ENCODE peak calls at places on chromosomes 4 and X, in six cellular contexts. One of them, this sample, is unnamed.

GRCh38 chr4:88818650-88819470 is 121.2 kb upstream of the NAP1L5 start:
- DNase-seq in prostate gland: peak; percentile 64
- DNase-seq in K562: no peak
- DNase-seq in suprapubic skin: no peak
- DNase-seq in spleen: no peak
- DNase-seq in HCT116: peak; percentile 31
- DNase-seq in this sample: peak; percentile 12

GRCh38 chr4:139461022-139461421 is 7.1 kb downstream of the RAB33B start:
- DNase-seq in spleen: no peak
- DNase-seq in HCT116: no peak
- DNase-seq in prostate gland: no peak
- DNase-seq in K562: peak; percentile 36
- DNase-seq in suprapubic skin: no peak
- DNase-seq in this sample: no peak

GRCh38 chr4:82811838-82812672 is 13.5 kb upstream of the SCD5 start:
- DNase-seq in K562: no peak
- DNase-seq in HCT116: no peak
- DNase-seq in suprapubic skin: no peak
- DNase-seq in spleen: no peak
- DNase-seq in prostate gland: no peak
- DNase-seq in this sample: no peak

GRCh38 chrX:42934020-42934701 is 156.2 kb upstream of the PPP1R2C start:
- DNase-seq in prostate gland: no peak
- DNase-seq in HCT116: no peak
- DNase-seq in K562: no peak
- DNase-seq in spleen: no peak
- DNase-seq in suprapubic skin: no peak
- DNase-seq in this sample: no peak

GRCh38 chr4:164154416-164154815 is 599.5 kb upstream of the SMIM31 start:
- DNase-seq in suprapubic skin: no peak
- DNase-seq in K562: no peak
- DNase-seq in HCT116: no peak
- DNase-seq in prostate gland: no peak
- DNase-seq in spleen: no peak
- DNase-seq in this sample: no peak

GRCh38 chrX:115898382-115899001 is 272.1 kb upstream of the AGTR2 start:
- DNase-seq in prostate gland: no peak
- DNase-seq in K562: peak; percentile 12
- DNase-seq in suprapubic skin: no peak
- DNase-seq in spleen: peak; percentile 83
- DNase-seq in HCT116: peak; percentile 6
- DNase-seq in this sample: peak; percentile 72

GRCh38 chr4:37568494-37568893 is 117.7 kb downstream of the RELL1 start:
- DNase-seq in prostate gland: no peak
- DNase-seq in suprapubic skin: no peak
- DNase-seq in spleen: no peak
- DNase-seq in K562: no peak
- DNase-seq in HCT116: no peak
- DNase-seq in this sample: peak; percentile 15

GRCh38 chr4:8199594-8200301 is 658 bp downstream of the SH3TC1 start:
- DNase-seq in K562: no peak
- DNase-seq in prostate gland: no peak
- DNase-seq in spleen: no peak
- DNase-seq in suprapubic skin: no peak
- DNase-seq in HCT116: no peak
- DNase-seq in this sample: no peak

GRCh38 chr4:185211035-185211434 is 1.6 kb downstream of the SNX25 start:
- DNase-seq in prostate gland: no peak
- DNase-seq in K562: no peak
- DNase-seq in HCT116: no peak
- DNase-seq in spleen: no peak
- DNase-seq in suprapubic skin: no peak
- DNase-seq in this sample: no peak

GRCh38 chr4:7068279-7068842 is 497 bp upstream of the GRPEL1 start:
- DNase-seq in suprapubic skin: peak; percentile 99
- DNase-seq in K562: peak; percentile 98
- DNase-seq in spleen: no peak
- DNase-seq in HCT116: no peak
- DNase-seq in prostate gland: no peak
- DNase-seq in this sample: no peak

GRCh38 chr4:7073059-7073458 is 5.2 kb upstream of the GRPEL1 start:
- DNase-seq in prostate gland: no peak
- DNase-seq in suprapubic skin: no peak
- DNase-seq in HCT116: no peak
- DNase-seq in spleen: no peak
- DNase-seq in K562: no peak
- DNase-seq in this sample: no peak

GRCh38 chr4:7073526-7074390 is 5.9 kb upstream of the GRPEL1 start:
- DNase-seq in K562: peak; percentile 84
- DNase-seq in spleen: no peak
- DNase-seq in suprapubic skin: no peak
- DNase-seq in HCT116: peak; percentile 65
- DNase-seq in prostate gland: peak; percentile 15
- DNase-seq in this sample: no peak

GRCh38 chr4:7068883-7069282 is 1.0 kb upstream of the GRPEL1 start:
- DNase-seq in spleen: peak; percentile 87
- DNase-seq in prostate gland: no peak
- DNase-seq in suprapubic skin: peak; percentile 76
- DNase-seq in K562: peak; percentile 42
- DNase-seq in HCT116: no peak
- DNase-seq in this sample: no peak

GRCh38 chr4:7070729-7071511 is 3.1 kb upstream of the GRPEL1 start:
- DNase-seq in K562: peak; percentile 65
- DNase-seq in suprapubic skin: peak; percentile 89
- DNase-seq in prostate gland: peak; percentile 81
- DNase-seq in HCT116: peak; percentile 79
- DNase-seq in spleen: peak; percentile 95
- DNase-seq in this sample: no peak
- TF ChIP-seq POLR2AphosphoS5 in K562: no peak
- TF ChIP-seq POLR2AphosphoS5 in suprapubic skin: no peak
- TF ChIP-seq POLR2AphosphoS5 in prostate gland: peak; percentile 72
- TF ChIP-seq POLR2AphosphoS5 in HCT116: no peak
- TF ChIP-seq POLR2AphosphoS5 in spleen: peak; percentile 57
- TF ChIP-seq POLR2AphosphoS5 in this sample: no peak

GRCh38 chrX:9885150-9885549 is 82.0 kb upstream of the CLDN34 start:
- DNase-seq in HCT116: peak; percentile 16
- DNase-seq in spleen: peak; percentile 89
- DNase-seq in prostate gland: peak; percentile 35
- DNase-seq in suprapubic skin: no peak
- DNase-seq in K562: peak; percentile 31
- DNase-seq in this sample: no peak
- TF ChIP-seq CTCF in HCT116: peak; percentile 63
- TF ChIP-seq CTCF in spleen: peak; percentile 57
- TF ChIP-seq CTCF in prostate gland: no peak
- TF ChIP-seq CTCF in suprapubic skin: no peak
- TF ChIP-seq CTCF in K562: peak; percentile 67
- TF ChIP-seq CTCF in this sample: peak; percentile 37

DNA sequence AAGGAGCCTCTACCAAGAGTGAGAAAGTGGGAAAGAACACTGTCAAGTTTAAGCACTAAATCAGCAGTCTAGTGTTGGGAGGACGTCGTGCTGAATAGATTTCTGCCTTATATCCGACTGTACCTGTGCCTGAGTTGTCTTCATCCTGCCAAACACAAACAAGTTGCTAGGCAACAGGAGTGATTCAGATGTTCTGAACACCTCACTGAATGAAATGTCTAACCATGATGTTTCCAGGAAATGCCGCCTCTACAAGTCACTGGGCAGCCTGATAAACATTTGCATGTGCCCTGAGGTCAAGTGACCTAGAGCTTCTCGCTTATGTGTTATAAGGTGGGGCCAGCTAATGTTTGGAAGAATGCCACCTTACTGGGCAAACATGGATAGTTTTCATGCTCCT is 37.9 kb downstream of the SGMS2 start:
- DNase-seq in K562: no peak
- DNase-seq in spleen: no peak
- DNase-seq in suprapubic skin: no peak
- DNase-seq in prostate gland: no peak
- DNase-seq in HCT116: peak; percentile 82
- DNase-seq in this sample: no peak
- TF ChIP-seq POLR2AphosphoS5 in K562: no peak
- TF ChIP-seq POLR2AphosphoS5 in spleen: no peak
- TF ChIP-seq POLR2AphosphoS5 in suprapubic skin: no peak
- TF ChIP-seq POLR2AphosphoS5 in prostate gland: no peak
- TF ChIP-seq POLR2AphosphoS5 in HCT116: peak; percentile 20
- TF ChIP-seq POLR2AphosphoS5 in this sample: no peak

DNA sequence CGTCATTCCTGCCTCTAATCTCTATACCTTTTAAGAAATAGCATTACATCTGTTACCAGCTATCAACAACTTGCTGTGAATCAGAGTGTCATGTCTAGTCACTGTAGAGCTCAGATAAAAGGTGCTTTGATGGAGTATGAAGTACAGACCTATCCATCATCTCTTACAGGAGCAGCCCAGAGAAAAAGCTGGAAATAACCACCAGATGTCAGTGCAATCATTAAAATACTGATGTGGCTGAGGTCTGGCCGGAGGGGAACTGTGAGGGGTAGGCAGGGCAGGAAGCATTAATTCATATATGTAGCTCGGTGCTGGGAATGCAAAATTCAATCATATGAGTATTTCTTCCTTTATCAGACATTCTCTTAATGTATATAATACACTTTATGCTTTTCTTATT is 100.6 kb downstream of the AKAP4 start:
- DNase-seq in K562: peak; percentile 9
- DNase-seq in prostate gland: no peak
- DNase-seq in HCT116: no peak
- DNase-seq in spleen: no peak
- DNase-seq in suprapubic skin: no peak
- DNase-seq in this sample: no peak
- TF ChIP-seq CTCF in K562: peak; percentile 46
- TF ChIP-seq CTCF in prostate gland: no peak
- TF ChIP-seq CTCF in HCT116: peak; percentile 20
- TF ChIP-seq CTCF in spleen: peak; percentile 32
- TF ChIP-seq CTCF in suprapubic skin: no peak
- TF ChIP-seq CTCF in this sample: no peak

GRCh38 chrX:28324306-28324705 is 262.9 kb upstream of the IL1RAPL1 start:
- DNase-seq in HCT116: no peak
- DNase-seq in spleen: no peak
- DNase-seq in suprapubic skin: no peak
- DNase-seq in K562: no peak
- DNase-seq in prostate gland: no peak
- DNase-seq in this sample: no peak
- TF ChIP-seq POLR2AphosphoS5 in HCT116: no peak
- TF ChIP-seq POLR2AphosphoS5 in spleen: no peak
- TF ChIP-seq POLR2AphosphoS5 in suprapubic skin: no peak
- TF ChIP-seq POLR2AphosphoS5 in K562: no peak
- TF ChIP-seq POLR2AphosphoS5 in prostate gland: no peak
- TF ChIP-seq POLR2AphosphoS5 in this sample: no peak

GRCh38 chr4:64617813-64618212 is 208.6 kb upstream of the TECRL start:
- DNase-seq in suprapubic skin: no peak
- DNase-seq in HCT116: no peak
- DNase-seq in spleen: no peak
- DNase-seq in prostate gland: no peak
- DNase-seq in K562: no peak
- DNase-seq in this sample: no peak
- TF ChIP-seq CTCF in suprapubic skin: no peak
- TF ChIP-seq CTCF in HCT116: no peak
- TF ChIP-seq CTCF in spleen: no peak
- TF ChIP-seq CTCF in prostate gland: no peak
- TF ChIP-seq CTCF in K562: no peak
- TF ChIP-seq CTCF in this sample: no peak